ENCODE peak calls at places on chromosomes 11 and 22, in eight cellular contexts. R is GM12865, W is anterior cingulate cortex, B is glutamatergic neuron, N is fibroblast of pulmonary artery, O is A549, X is AG09309, D is spleen. J is an unnamed sample.
A peak's percentile ranks its signal among the peaks of the same experiment; 100 is the strongest.

GRCh38 chr11:65576867-65577755 is 1.3 kb downstream of the EHBP1L1 start:
- DNase-seq in D (peak; percentile 94), O (peak; percentile 81), W (no peak), N (peak; percentile 51), R (no peak), B (no peak), X (no peak), J (no peak)

GRCh38 chr11:2940930-2941821 is 12.0 kb upstream of the PHLDA2 start:
- DNase-seq in B (no peak), O (peak; percentile 56), W (no peak), N (no peak), X (no peak), R (no peak), D (peak; percentile 74), J (peak; percentile 44)

GRCh38 chr22:46025973-46026906 is 49.3 kb upstream of the WNT7B start:
- DNase-seq in D (peak; percentile 63), O (no peak), R (no peak), X (no peak), W (no peak), N (no peak), B (no peak), J (no peak)

GRCh38 chr11:62611705-62612365 is 740 bp downstream of the EML3 start:
- DNase-seq in N (peak; percentile 83), O (peak; percentile 48), X (no peak), D (peak; percentile 84), B (peak; percentile 27), W (no peak), R (peak; percentile 77), J (no peak)

GRCh38 chr22:31442768-31443489 is 43.5 kb downstream of the DRG1 start:
- DNase-seq in R (no peak), W (no peak), B (no peak), X (no peak), O (no peak), N (no peak), D (no peak), J (no peak)

GRCh38 chr11:124928942-124929663 is 6.7 kb downstream of the HEPACAM start:
- DNase-seq in N (no peak), X (no peak), R (no peak), W (no peak), D (no peak), O (no peak), B (no peak), J (no peak)

GRCh38 chr11:127070808-127071207 is 70.2 kb upstream of the KIRREL3 start:
- DNase-seq in B (no peak), N (no peak), O (no peak), D (no peak), R (no peak), X (no peak), W (no peak), J (no peak)

GRCh38 chr11:69089258-69089657 is 40.5 kb downstream of the TPCN2 start:
- DNase-seq in N (peak; percentile 65), X (peak; percentile 34), D (no peak), R (no peak), O (peak; percentile 38), W (no peak), B (no peak), J (no peak)

GRCh38 chr11:22764732-22765131 is 64.9 kb downstream of the SVIP start:
- DNase-seq in B (no peak), D (no peak), O (no peak), N (no peak), R (no peak), X (no peak), W (no peak), J (no peak)

GRCh38 chr11:32173435-32173834 is 82.6 kb downstream of the RCN1 start:
- DNase-seq in R (peak; percentile 71), B (peak; percentile 82), O (peak; percentile 41), N (peak; percentile 79), X (peak; percentile 11), D (no peak), W (peak; percentile 44), J (peak; percentile 45)

GRCh38 chr22:46547179-46547882 is 9.9 kb upstream of the CELSR1 start:
- DNase-seq in B (no peak), D (peak; percentile 59), O (peak; percentile 30), W (no peak), X (no peak), N (peak; percentile 65), R (no peak), J (no peak)

GRCh38 chr22:41876275-41876674 is 38.6 kb downstream of the SHISA8 start:
- DNase-seq in W (no peak), B (no peak), D (no peak), X (no peak), N (no peak), O (no peak), R (no peak), J (no peak)

GRCh38 chr11:61338783-61339489 is 5.9 kb downstream of the TKFC start:
- DNase-seq in B (no peak), R (no peak), D (peak; percentile 62), X (no peak), O (no peak), W (no peak), N (no peak), J (no peak)

GRCh38 chr22:22770280-22770871 is 117.2 kb upstream of the IGLL5 start:
- DNase-seq in R (peak; percentile 11), W (no peak), N (peak; percentile 31), X (no peak), B (peak; percentile 75), O (peak; percentile 30), D (no peak), J (peak; percentile 66)

J was measured in BE2C.